ENCODE peak calls at places on chromosomes 5 and 9, in five cellular contexts. U, O, A, T and L are unnamed samples.

GRCh38 chr5:77181173-77181572 is 29.3 kb upstream of the PDE8B start:
- DNase-seq in U (no peak), O (no peak), A (no peak), T (no peak), L (no peak)

GRCh38 chr9:6538666-6539071 is 106.9 kb downstream of the GLDC start:
- DNase-seq in U (no peak), O (no peak), A (no peak), T (no peak), L (no peak)

GRCh38 chr5:32981061-32981460 is 269.9 kb downstream of the NPR3 start:
- DNase-seq in U (no peak), O (no peak), A (no peak), T (no peak), L (no peak)

GRCh38 chr9:72863456-72864094 is 89.3 kb downstream of the ALDH1A1 start:
- DNase-seq in U (no peak), O (no peak), A (no peak), T (no peak), L (no peak)

GRCh38 chr5:148469446-148470062 is 85.8 kb downstream of the FBXO38 start:
- DNase-seq in U (peak; percentile 77), O (no peak), A (no peak), T (no peak), L (no peak)

GRCh38 chr9:92424340-92424739 is at the start of gene OMD:
- DNase-seq in U (no peak), O (no peak), A (no peak), T (no peak), L (no peak)

GRCh38 chr9:105435453-105435852 is 12.4 kb upstream of the FSD1L start:
- DNase-seq in U (no peak), O (no peak), A (no peak), T (no peak), L (no peak)

GRCh38 chr9:112093147-112093874 is 81.8 kb downstream of the SUSD1 start:
- DNase-seq in U (no peak), O (no peak), A (no peak), T (no peak), L (no peak)

GRCh38 chr5:68652507-68652906 is 437.0 kb downstream of the PIK3R1 start:
- DNase-seq in U (no peak), O (no peak), A (no peak), T (no peak), L (no peak)

GRCh38 chr5:133232011-133232410 is 180.2 kb downstream of the HSPA4 start:
- DNase-seq in U (no peak), O (no peak), A (no peak), T (no peak), L (no peak)

GRCh38 chr5:66494437-66494836 is 101.8 kb upstream of the MAST4 start:
- DNase-seq in U (no peak), O (no peak), A (no peak), T (peak; percentile 16), L (no peak)

GRCh38 chr5:75167345-75167744 is 69.3 kb downstream of the ANKRD31 start:
- DNase-seq in U (no peak), O (no peak), A (peak; percentile 4), T (peak; percentile 10), L (no peak)

GRCh38 chr9:115671236-115671770 is 482.3 kb upstream of the PAPPA start:
- DNase-seq in U (no peak), O (no peak), A (no peak), T (no peak), L (no peak)

GRCh38 chr5:17089690-17090089 is 127.7 kb upstream of the BASP1 start:
- DNase-seq in U (no peak), O (no peak), A (no peak), T (no peak), L (no peak)

GRCh38 chr5:157870837-157871834 is 12.2 kb upstream of the CLINT1 start:
- DNase-seq in U (no peak), O (no peak), A (no peak), T (no peak), L (peak; percentile 30)

GRCh38 chr9:116391306-116391900 is 237.8 kb downstream of the PAPPA start:
- DNase-seq in U (no peak), O (no peak), A (no peak), T (no peak), L (no peak)

GRCh38 chr9:126853667-126854066 is 6.8 kb upstream of the ZBTB34 start:
- DNase-seq in U (no peak), O (no peak), A (no peak), T (no peak), L (no peak)

GRCh38 chr9:121645003-121645402 is 6.4 kb upstream of the DAB2IP start:
- DNase-seq in U (no peak), O (no peak), A (peak; percentile 79), T (peak; percentile 93), L (no peak)

GRCh38 chr5:52705720-52706119 is 82.0 kb upstream of the ITGA1 start:
- DNase-seq in U (no peak), O (no peak), A (no peak), T (no peak), L (no peak)

GRCh38 chr9:127313042-127313560 is 48.5 kb downstream of the GARNL3 start:
- DNase-seq in U (no peak), O (no peak), A (no peak), T (peak; percentile 80), L (no peak)

GRCh38 chr9:118170032-118170955 is 466.1 kb downstream of the TLR4 start:
- DNase-seq in U (peak; percentile 1), O (no peak), A (peak; percentile 57), T (peak; percentile 77), L (no peak)

GRCh38 chr5:91137647-91138046 is 245.5 kb downstream of the ARRDC3 start:
- DNase-seq in U (no peak), O (no peak), A (no peak), T (no peak), L (no peak)

GRCh38 chr9:109012009-109012875 is 1.1 kb downstream of the CTNNAL1 start:
- DNase-seq in U (no peak), O (peak; percentile 61), A (peak; percentile 64), T (peak; percentile 67), L (peak; percentile 55)

GRCh38 chr5:89351975-89352374 is 469.0 kb upstream of the MEF2C start:
- DNase-seq in U (no peak), O (no peak), A (no peak), T (no peak), L (no peak)

GRCh38 chr5:79840085-79840990 is 150.7 kb downstream of the CMYA5 start:
- DNase-seq in U (no peak), O (no peak), A (no peak), T (no peak), L (no peak)

GRCh38 chr5:27612161-27612560 is 573.8 kb upstream of the CDH9 start:
- DNase-seq in U (no peak), O (no peak), A (no peak), T (no peak), L (no peak)

DNA sequence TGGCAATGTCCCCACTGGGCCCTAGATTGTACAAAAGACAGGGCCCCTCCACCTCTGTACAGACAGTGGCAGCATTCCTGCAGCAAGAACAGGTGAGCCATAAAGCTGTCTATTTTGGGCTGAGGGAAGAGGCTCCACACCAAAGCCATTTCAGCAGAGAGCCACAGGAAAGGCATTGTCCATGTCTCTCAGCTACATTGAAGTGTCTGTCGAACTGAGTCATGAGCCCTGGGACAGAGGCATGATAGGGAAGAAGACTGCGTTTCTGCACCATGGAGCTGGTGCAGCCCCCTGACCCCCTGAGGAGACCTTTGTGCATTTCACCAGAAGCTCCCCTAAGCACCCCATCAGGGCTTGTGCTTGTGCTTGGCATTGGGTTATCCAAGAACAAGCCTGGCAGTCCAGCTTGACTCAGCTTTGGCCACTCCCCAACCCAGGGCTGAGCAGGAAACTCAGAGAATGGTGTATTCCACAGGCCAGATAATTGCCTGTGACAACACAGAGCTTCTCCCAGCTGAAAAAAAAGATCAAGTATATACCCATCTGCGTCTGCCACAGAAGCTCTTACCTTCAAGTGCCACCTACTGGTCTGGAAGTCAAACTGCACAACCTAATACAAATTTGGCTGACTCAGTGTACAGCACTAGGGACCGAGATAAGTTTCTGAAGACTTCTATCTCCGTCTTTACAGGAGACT is 5.9 kb upstream of the FRMD3 start:
- DNase-seq in U (peak; percentile 75), O (no peak), A (peak; percentile 56), T (peak; percentile 29), L (peak; percentile 15)
- TF ChIP-seq CTCF in U (peak; percentile 86), O (peak; percentile 77), A (peak; percentile 84), T (peak; percentile 79), L (peak; percentile 72)

GRCh38 chr9:36251428-36251827 is 6.8 kb downstream of the GNE start:
- DNase-seq in U (no peak), O (no peak), A (no peak), T (no peak), L (no peak)

GRCh38 chr9:36245906-36246305 is 12.3 kb downstream of the GNE start:
- DNase-seq in U (no peak), O (no peak), A (no peak), T (no peak), L (no peak)

GRCh38 chr9:36250079-36250478 is 8.2 kb downstream of the GNE start:
- DNase-seq in U (no peak), O (no peak), A (no peak), T (no peak), L (no peak)
- H3K4me3 ChIP-seq in U (no peak overlapping the region), O (no peak overlapping the region), A (no peak overlapping the region), T (no peak overlapping the region), L (no peak overlapping the region)

GRCh38 chr5:8685704-8686103 is 816.8 kb downstream of the MTRR start:
- DNase-seq in U (no peak), O (no peak), A (peak; percentile 3), T (peak; percentile 21), L (no peak)
- TF ChIP-seq CTCF in U (peak; percentile 49), O (no peak), A (no peak), T (peak; percentile 35), L (no peak)

GRCh38 chr9:134365791-134366222 is 39.6 kb downstream of the RXRA start:
- DNase-seq in U (peak; percentile 69), O (no peak), A (peak; percentile 85), T (peak; percentile 73), L (no peak)
- H3K4me3 ChIP-seq in U (no peak overlapping the region), O (no peak overlapping the region), A (no peak overlapping the region), T (no peak overlapping the region), L (no peak overlapping the region)